ENCODE peak calls at places on chromosome 20, in five cellular contexts. One of them, this sample, is unnamed.

GRCh38 chr20:32356935-32357868 is 929 bp upstream of the ASXL1 start:
- DNase-seq in nephron progenitor cell: peak
- DNase-seq in activated T-cell treated with anti-CD3 and anti-CD28 coated beads for 48 hours: no peak
- DNase-seq in foreskin fibroblast: peak
- DNase-seq in right lobe of liver: peak
- DNase-seq in this sample: no peak

GRCh38 chr20:57268399-57269076 is 2.1 kb upstream of the BMP7 start:
- DNase-seq in nephron progenitor cell: no peak
- DNase-seq in foreskin fibroblast: no peak
- DNase-seq in right lobe of liver: no peak
- DNase-seq in activated T-cell treated with anti-CD3 and anti-CD28 coated beads for 48 hours: no peak
- DNase-seq in this sample: no peak

GRCh38 chr20:37774143-37774542 is 80.3 kb downstream of the CTNNBL1 start:
- DNase-seq in nephron progenitor cell: no peak
- DNase-seq in foreskin fibroblast: no peak
- DNase-seq in right lobe of liver: no peak
- DNase-seq in activated T-cell treated with anti-CD3 and anti-CD28 coated beads for 48 hours: no peak
- DNase-seq in this sample: no peak

GRCh38 chr20:49624317-49624716 is 56.4 kb upstream of the PTGIS start:
- DNase-seq in right lobe of liver: no peak
- DNase-seq in foreskin fibroblast: no peak
- DNase-seq in activated T-cell treated with anti-CD3 and anti-CD28 coated beads for 48 hours: no peak
- DNase-seq in nephron progenitor cell: no peak
- DNase-seq in this sample: no peak

GRCh38 chr20:25270829-25271251 is 23.0 kb downstream of the PYGB start:
- DNase-seq in nephron progenitor cell: no peak
- DNase-seq in foreskin fibroblast: no peak
- DNase-seq in right lobe of liver: peak
- DNase-seq in activated T-cell treated with anti-CD3 and anti-CD28 coated beads for 48 hours: no peak
- DNase-seq in this sample: no peak

GRCh38 chr20:63150911-63151531 is 64.9 kb downstream of the YTHDF1 start:
- DNase-seq in right lobe of liver: no peak
- DNase-seq in activated T-cell treated with anti-CD3 and anti-CD28 coated beads for 48 hours: no peak
- DNase-seq in nephron progenitor cell: no peak
- DNase-seq in foreskin fibroblast: no peak
- DNase-seq in this sample: no peak

GRCh38 chr20:8293791-8294190 is 161.7 kb downstream of the PLCB1 start:
- DNase-seq in foreskin fibroblast: no peak
- DNase-seq in activated T-cell treated with anti-CD3 and anti-CD28 coated beads for 48 hours: no peak
- DNase-seq in nephron progenitor cell: no peak
- DNase-seq in right lobe of liver: no peak
- DNase-seq in this sample: no peak

GRCh38 chr20:36866681-36867485 is 9.1 kb upstream of the TLDC2 start:
- DNase-seq in nephron progenitor cell: no peak
- DNase-seq in foreskin fibroblast: peak
- DNase-seq in activated T-cell treated with anti-CD3 and anti-CD28 coated beads for 48 hours: no peak
- DNase-seq in right lobe of liver: no peak
- DNase-seq in this sample: peak

GRCh38 chr20:62367136-62367482 is at the start of gene LAMA5:
- DNase-seq in activated T-cell treated with anti-CD3 and anti-CD28 coated beads for 48 hours: no peak
- DNase-seq in right lobe of liver: peak
- DNase-seq in nephron progenitor cell: peak
- DNase-seq in foreskin fibroblast: peak
- DNase-seq in this sample: peak

GRCh38 chr20:57106030-57106682 is 160.3 kb downstream of the BMP7 start:
- DNase-seq in foreskin fibroblast: no peak
- DNase-seq in activated T-cell treated with anti-CD3 and anti-CD28 coated beads for 48 hours: no peak
- DNase-seq in nephron progenitor cell: no peak
- DNase-seq in right lobe of liver: no peak
- DNase-seq in this sample: peak

GRCh38 chr20:4748847-4749246 is 27.1 kb downstream of the PRND start:
- DNase-seq in activated T-cell treated with anti-CD3 and anti-CD28 coated beads for 48 hours: no peak
- DNase-seq in right lobe of liver: no peak
- DNase-seq in nephron progenitor cell: no peak
- DNase-seq in foreskin fibroblast: no peak
- DNase-seq in this sample: no peak

GRCh38 chr20:62196286-62196685 is 13.5 kb downstream of the MTG2 start:
- DNase-seq in activated T-cell treated with anti-CD3 and anti-CD28 coated beads for 48 hours: no peak
- DNase-seq in foreskin fibroblast: no peak
- DNase-seq in right lobe of liver: no peak
- DNase-seq in nephron progenitor cell: no peak
- DNase-seq in this sample: no peak

GRCh38 chr20:25275813-25276532 is 28.1 kb downstream of the PYGB start:
- DNase-seq in right lobe of liver: peak
- DNase-seq in nephron progenitor cell: no peak
- DNase-seq in foreskin fibroblast: no peak
- DNase-seq in activated T-cell treated with anti-CD3 and anti-CD28 coated beads for 48 hours: no peak
- DNase-seq in this sample: no peak

GRCh38 chr20:4919047-4919704 is 82.1 kb downstream of the SLC23A2 start:
- DNase-seq in foreskin fibroblast: no peak
- DNase-seq in right lobe of liver: peak
- DNase-seq in nephron progenitor cell: no peak
- DNase-seq in activated T-cell treated with anti-CD3 and anti-CD28 coated beads for 48 hours: no peak
- DNase-seq in this sample: no peak

GRCh38 chr20:18672826-18673225 is 85.0 kb downstream of the DTD1 start:
- DNase-seq in foreskin fibroblast: no peak
- DNase-seq in right lobe of liver: no peak
- DNase-seq in nephron progenitor cell: no peak
- DNase-seq in activated T-cell treated with anti-CD3 and anti-CD28 coated beads for 48 hours: no peak
- DNase-seq in this sample: no peak

GRCh38 chr20:56779452-56780143 is 150.5 kb downstream of the TFAP2C start:
- DNase-seq in foreskin fibroblast: no peak
- DNase-seq in right lobe of liver: no peak
- DNase-seq in activated T-cell treated with anti-CD3 and anti-CD28 coated beads for 48 hours: no peak
- DNase-seq in nephron progenitor cell: no peak
- DNase-seq in this sample: no peak

GRCh38 chr20:62726716-62727583 is 18.3 kb downstream of the NTSR1 start:
- DNase-seq in nephron progenitor cell: peak
- DNase-seq in right lobe of liver: no peak
- DNase-seq in activated T-cell treated with anti-CD3 and anti-CD28 coated beads for 48 hours: no peak
- DNase-seq in foreskin fibroblast: no peak
- DNase-seq in this sample: no peak

GRCh38 chr20:7980332-7981046 is 39.1 kb downstream of the TMX4 start:
- DNase-seq in foreskin fibroblast: peak
- DNase-seq in right lobe of liver: no peak
- DNase-seq in activated T-cell treated with anti-CD3 and anti-CD28 coated beads for 48 hours: no peak
- DNase-seq in nephron progenitor cell: peak
- DNase-seq in this sample: peak